ENCODE peak calls at places on chromosome 19, in six cellular contexts. One of them, this sample, is unnamed.

GRCh38 chr19:17490411-17490810 is 20.1 kb downstream of the SLC27A1 start:
- DNase-seq in hepatocyte: no peak
- DNase-seq in lower lobe of right lung: no peak
- DNase-seq in brain microvascular endothelial cell: no peak
- DNase-seq in PC-9: no peak
- DNase-seq in OCI-LY7: no peak
- DNase-seq in this sample: no peak

GRCh38 chr19:374886-375235 is 30.3 kb upstream of the MIER2 start:
- DNase-seq in hepatocyte: no peak
- DNase-seq in lower lobe of right lung: no peak
- DNase-seq in brain microvascular endothelial cell: no peak
- DNase-seq in PC-9: no peak
- DNase-seq in OCI-LY7: no peak
- DNase-seq in this sample: no peak

GRCh38 chr19:46482645-46483044 is 11.3 kb upstream of the PNMA8A start:
- DNase-seq in hepatocyte: no peak
- DNase-seq in lower lobe of right lung: no peak
- DNase-seq in brain microvascular endothelial cell: peak
- DNase-seq in PC-9: no peak
- DNase-seq in OCI-LY7: no peak
- DNase-seq in this sample: no peak

GRCh38 chr19:49570138-49570856 is 10.1 kb downstream of the NOSIP start:
- DNase-seq in hepatocyte: peak
- DNase-seq in lower lobe of right lung: no peak
- DNase-seq in brain microvascular endothelial cell: peak
- DNase-seq in PC-9: peak
- DNase-seq in OCI-LY7: peak
- DNase-seq in this sample: peak

GRCh38 chr19:31127132-31127967 is 221.9 kb downstream of the TSHZ3 start:
- DNase-seq in hepatocyte: peak
- DNase-seq in lower lobe of right lung: no peak
- DNase-seq in brain microvascular endothelial cell: peak
- DNase-seq in PC-9: no peak
- DNase-seq in OCI-LY7: no peak
- DNase-seq in this sample: no peak

GRCh38 chr19:30664358-30665058 is 292.3 kb downstream of the ZNF536 start:
- DNase-seq in hepatocyte: peak
- DNase-seq in lower lobe of right lung: no peak
- DNase-seq in brain microvascular endothelial cell: peak
- DNase-seq in PC-9: no peak
- DNase-seq in OCI-LY7: peak
- DNase-seq in this sample: no peak

GRCh38 chr19:58460039-58460438 is 6.8 kb upstream of the ZNF324 start:
- DNase-seq in hepatocyte: no peak
- DNase-seq in lower lobe of right lung: no peak
- DNase-seq in brain microvascular endothelial cell: no peak
- DNase-seq in PC-9: no peak
- DNase-seq in OCI-LY7: no peak
- DNase-seq in this sample: no peak

GRCh38 chr19:610801-611505 is 21.3 kb downstream of the HCN2 start:
- DNase-seq in hepatocyte: no peak
- DNase-seq in lower lobe of right lung: no peak
- DNase-seq in brain microvascular endothelial cell: peak
- DNase-seq in PC-9: no peak
- DNase-seq in OCI-LY7: peak
- DNase-seq in this sample: peak

GRCh38 chr19:20928371-20928770 is 5.3 kb downstream of the ZNF85 start:
- DNase-seq in hepatocyte: no peak
- DNase-seq in lower lobe of right lung: no peak
- DNase-seq in brain microvascular endothelial cell: peak
- DNase-seq in PC-9: no peak
- DNase-seq in OCI-LY7: no peak
- DNase-seq in this sample: no peak

GRCh38 chr19:55189424-55189823 is 9.3 kb upstream of the SYT5 start:
- DNase-seq in hepatocyte: no peak
- DNase-seq in lower lobe of right lung: peak
- DNase-seq in brain microvascular endothelial cell: peak
- DNase-seq in PC-9: peak
- DNase-seq in OCI-LY7: no peak
- DNase-seq in this sample: no peak

GRCh38 chr19:54317965-54318240 is 4.9 kb upstream of the LILRA5 start:
- DNase-seq in hepatocyte: no peak
- DNase-seq in lower lobe of right lung: no peak
- DNase-seq in brain microvascular endothelial cell: no peak
- DNase-seq in PC-9: no peak
- DNase-seq in OCI-LY7: no peak
- DNase-seq in this sample: no peak

GRCh38 chr19:13983213-13983889 is 22.8 kb downstream of the RFX1 start:
- DNase-seq in hepatocyte: no peak
- DNase-seq in lower lobe of right lung: no peak
- DNase-seq in brain microvascular endothelial cell: no peak
- DNase-seq in PC-9: no peak
- DNase-seq in OCI-LY7: peak
- DNase-seq in this sample: no peak

GRCh38 chr19:12733369-12733896 is 1.1 kb downstream of the TRIR start:
- DNase-seq in hepatocyte: peak
- DNase-seq in lower lobe of right lung: no peak
- DNase-seq in brain microvascular endothelial cell: no peak
- DNase-seq in PC-9: no peak
- DNase-seq in OCI-LY7: peak
- DNase-seq in this sample: peak

GRCh38 chr19:16585808-16586476 is 13.7 kb upstream of the SLC35E1 start:
- DNase-seq in hepatocyte: no peak
- DNase-seq in lower lobe of right lung: no peak
- DNase-seq in brain microvascular endothelial cell: no peak
- DNase-seq in PC-9: no peak
- DNase-seq in OCI-LY7: peak
- DNase-seq in this sample: peak

GRCh38 chr19:18379803-18380747 is 5.9 kb upstream of the GDF15 start:
- DNase-seq in hepatocyte: peak
- DNase-seq in lower lobe of right lung: peak
- DNase-seq in brain microvascular endothelial cell: peak
- DNase-seq in PC-9: peak
- DNase-seq in OCI-LY7: no peak
- DNase-seq in this sample: no peak

GRCh38 chr19:19744641-19745040 is 11.7 kb upstream of the ZNF14 start:
- DNase-seq in hepatocyte: no peak
- DNase-seq in lower lobe of right lung: no peak
- DNase-seq in brain microvascular endothelial cell: no peak
- DNase-seq in PC-9: no peak
- DNase-seq in OCI-LY7: no peak
- DNase-seq in this sample: no peak

GRCh38 chr19:17721821-17722220 is 2.5 kb downstream of the MAP1S start:
- DNase-seq in hepatocyte: no peak
- DNase-seq in lower lobe of right lung: peak
- DNase-seq in brain microvascular endothelial cell: peak
- DNase-seq in PC-9: no peak
- DNase-seq in OCI-LY7: no peak
- DNase-seq in this sample: no peak

GRCh38 chr19:54521022-54521859 is 18.6 kb downstream of the LAIR2 start:
- DNase-seq in hepatocyte: no peak
- DNase-seq in lower lobe of right lung: no peak
- DNase-seq in brain microvascular endothelial cell: no peak
- DNase-seq in PC-9: no peak
- DNase-seq in OCI-LY7: no peak
- DNase-seq in this sample: peak

GRCh38 chr19:1491849-1492170 is 829 bp downstream of the REEP6 start:
- DNase-seq in hepatocyte: no peak
- DNase-seq in lower lobe of right lung: no peak
- DNase-seq in brain microvascular endothelial cell: no peak
- DNase-seq in PC-9: no peak
- DNase-seq in OCI-LY7: no peak
- DNase-seq in this sample: no peak

GRCh38 chr19:1213391-1214286 is 8.1 kb downstream of the STK11 start:
- DNase-seq in hepatocyte: peak
- DNase-seq in lower lobe of right lung: peak
- DNase-seq in brain microvascular endothelial cell: peak
- DNase-seq in PC-9: no peak
- DNase-seq in OCI-LY7: no peak
- DNase-seq in this sample: peak

GRCh38 chr19:920051-920857 is 3.1 kb downstream of the KISS1R start:
- DNase-seq in hepatocyte: peak
- DNase-seq in lower lobe of right lung: no peak
- DNase-seq in brain microvascular endothelial cell: no peak
- DNase-seq in PC-9: no peak
- DNase-seq in OCI-LY7: no peak
- DNase-seq in this sample: peak

GRCh38 chr19:12202250-12202649 is 39.4 kb downstream of the ZNF136 start:
- DNase-seq in hepatocyte: no peak
- DNase-seq in lower lobe of right lung: peak
- DNase-seq in brain microvascular endothelial cell: no peak
- DNase-seq in PC-9: peak
- DNase-seq in OCI-LY7: peak
- DNase-seq in this sample: no peak

GRCh38 chr19:38554676-38555141 is 63.0 kb downstream of the MAP4K1 start:
- DNase-seq in hepatocyte: no peak
- DNase-seq in lower lobe of right lung: no peak
- DNase-seq in brain microvascular endothelial cell: no peak
- DNase-seq in PC-9: no peak
- DNase-seq in OCI-LY7: no peak
- DNase-seq in this sample: no peak

GRCh38 chr19:55047951-55048350 is 9.9 kb upstream of the GP6 start:
- DNase-seq in hepatocyte: no peak
- DNase-seq in lower lobe of right lung: no peak
- DNase-seq in brain microvascular endothelial cell: no peak
- DNase-seq in PC-9: no peak
- DNase-seq in OCI-LY7: no peak
- DNase-seq in this sample: no peak

GRCh38 chr19:51480590-51480989 is 2.3 kb downstream of the CEACAM18 start:
- DNase-seq in hepatocyte: peak
- DNase-seq in lower lobe of right lung: no peak
- DNase-seq in brain microvascular endothelial cell: peak
- DNase-seq in PC-9: no peak
- DNase-seq in OCI-LY7: no peak
- DNase-seq in this sample: peak

GRCh38 chr19:10334340-10335148 is 1.2 kb upstream of the RAVER1 start:
- DNase-seq in hepatocyte: peak
- DNase-seq in lower lobe of right lung: peak
- DNase-seq in brain microvascular endothelial cell: peak
- DNase-seq in PC-9: peak
- DNase-seq in OCI-LY7: peak
- DNase-seq in this sample: peak

GRCh38 chr19:8000298-8001038 is 5.0 kb downstream of the ELAVL1 start:
- DNase-seq in hepatocyte: no peak
- DNase-seq in lower lobe of right lung: no peak
- DNase-seq in brain microvascular endothelial cell: no peak
- DNase-seq in PC-9: no peak
- DNase-seq in OCI-LY7: no peak
- DNase-seq in this sample: peak

GRCh38 chr19:8001995-8002849 is 3.2 kb downstream of the ELAVL1 start:
- DNase-seq in hepatocyte: peak
- DNase-seq in lower lobe of right lung: peak
- DNase-seq in brain microvascular endothelial cell: peak
- DNase-seq in PC-9: peak
- DNase-seq in OCI-LY7: peak
- DNase-seq in this sample: peak

GRCh38 chr19:7999376-7999775 is 6.1 kb downstream of the ELAVL1 start:
- DNase-seq in hepatocyte: no peak
- DNase-seq in lower lobe of right lung: no peak
- DNase-seq in brain microvascular endothelial cell: no peak
- DNase-seq in PC-9: no peak
- DNase-seq in OCI-LY7: no peak
- DNase-seq in this sample: no peak

GRCh38 chr19:8004001-8004400 is 1.4 kb downstream of the ELAVL1 start:
- DNase-seq in hepatocyte: no peak
- DNase-seq in lower lobe of right lung: no peak
- DNase-seq in brain microvascular endothelial cell: no peak
- DNase-seq in PC-9: no peak
- DNase-seq in OCI-LY7: no peak
- DNase-seq in this sample: no peak

DNA sequence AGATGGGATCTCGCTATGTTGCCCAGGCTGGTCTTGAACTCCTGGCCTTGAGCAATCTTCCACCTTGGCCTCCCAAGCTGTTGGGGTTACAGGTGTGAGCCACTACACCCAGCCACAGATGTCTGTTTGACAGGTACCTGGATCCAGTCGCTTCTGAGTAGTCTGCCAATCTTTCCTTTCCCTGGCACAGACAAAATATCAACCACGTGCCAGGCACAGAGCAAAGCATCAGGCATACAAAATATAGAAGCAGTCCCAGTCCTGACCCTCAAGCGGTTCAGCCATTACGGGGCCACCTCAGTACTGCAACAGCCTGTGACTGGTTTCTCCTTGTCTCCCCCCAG is 3.8 kb downstream of the ELAVL1 start:
- DNase-seq in hepatocyte: no peak
- DNase-seq in lower lobe of right lung: no peak
- DNase-seq in brain microvascular endothelial cell: no peak
- DNase-seq in PC-9: no peak
- DNase-seq in OCI-LY7: no peak
- DNase-seq in this sample: no peak
- H3K4me3 ChIP-seq in hepatocyte: no peak
- H3K4me3 ChIP-seq in lower lobe of right lung: peak
- H3K4me3 ChIP-seq in brain microvascular endothelial cell: no peak
- H3K4me3 ChIP-seq in PC-9: no peak
- H3K4me3 ChIP-seq in OCI-LY7: no peak
- H3K4me3 ChIP-seq in this sample: peak

DNA sequence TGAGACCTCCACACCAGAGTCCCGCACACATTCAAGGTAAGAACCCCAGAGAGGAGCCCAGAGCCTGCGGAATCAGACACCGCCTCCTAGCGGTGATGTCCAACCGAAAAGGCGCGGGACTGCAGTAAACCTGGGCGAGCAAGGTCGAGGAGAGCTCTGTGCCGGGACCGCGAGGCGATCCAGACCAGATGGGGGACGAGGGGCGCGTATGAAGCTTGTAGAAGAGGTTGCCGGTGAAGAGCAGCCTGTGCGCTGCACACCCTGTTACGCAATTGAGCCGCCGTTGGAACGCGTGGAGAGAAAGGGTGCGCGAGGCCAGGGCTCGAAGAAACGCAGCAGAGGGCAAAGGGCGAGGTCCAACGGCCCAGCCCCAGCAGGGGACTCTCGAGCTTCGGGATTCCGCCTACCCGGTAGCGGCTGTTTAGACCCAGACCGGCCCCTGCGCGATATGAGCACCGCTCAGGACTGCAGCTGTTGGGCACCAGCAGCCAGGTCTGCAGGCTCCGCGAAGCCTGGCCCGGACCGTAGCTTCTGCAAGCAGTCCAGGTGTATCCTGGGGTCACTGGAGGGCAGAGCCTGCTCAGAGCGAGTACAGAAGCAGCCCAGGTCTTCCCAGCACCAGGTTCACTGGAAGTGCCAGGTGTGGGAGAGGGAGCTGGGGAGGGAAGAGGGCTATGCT is 65.9 kb upstream of the ZNF599 start:
- DNase-seq in hepatocyte: peak
- DNase-seq in lower lobe of right lung: no peak
- DNase-seq in brain microvascular endothelial cell: no peak
- DNase-seq in PC-9: no peak
- DNase-seq in OCI-LY7: no peak
- DNase-seq in this sample: no peak
- TF ChIP-seq CTCF in hepatocyte: peak
- TF ChIP-seq CTCF in lower lobe of right lung: peak
- TF ChIP-seq CTCF in brain microvascular endothelial cell: peak
- TF ChIP-seq CTCF in PC-9: no peak
- TF ChIP-seq CTCF in OCI-LY7: no peak
- TF ChIP-seq CTCF in this sample: no peak

GRCh38 chr19:33547676-33548075 is 26.1 kb upstream of the PEPD start:
- DNase-seq in hepatocyte: no peak
- DNase-seq in lower lobe of right lung: no peak
- DNase-seq in brain microvascular endothelial cell: no peak
- DNase-seq in PC-9: no peak
- DNase-seq in OCI-LY7: no peak
- DNase-seq in this sample: no peak
- H3K4me3 ChIP-seq in hepatocyte: no peak
- H3K4me3 ChIP-seq in lower lobe of right lung: no peak
- H3K4me3 ChIP-seq in brain microvascular endothelial cell: no peak
- H3K4me3 ChIP-seq in PC-9: no peak
- H3K4me3 ChIP-seq in OCI-LY7: no peak
- H3K4me3 ChIP-seq in this sample: no peak

GRCh38 chr19:4816388-4817165 is 14.9 kb downstream of the TICAM1 start:
- DNase-seq in hepatocyte: no peak
- DNase-seq in lower lobe of right lung: no peak
- DNase-seq in brain microvascular endothelial cell: no peak
- DNase-seq in PC-9: no peak
- DNase-seq in OCI-LY7: no peak
- DNase-seq in this sample: no peak
- TF ChIP-seq CTCF in hepatocyte: no peak
- TF ChIP-seq CTCF in lower lobe of right lung: no peak
- TF ChIP-seq CTCF in brain microvascular endothelial cell: no peak
- TF ChIP-seq CTCF in PC-9: no peak
- TF ChIP-seq CTCF in OCI-LY7: no peak
- TF ChIP-seq CTCF in this sample: no peak